ENCODE peak calls at places on chromosomes 3 and 15, in eight cellular contexts. P is neural progenitor cell, Q is GM23338, U is MM.1S, K is GM23248, S is OCI-LY7, F is hepatocyte, N is HCT116. E is an unnamed sample.

GRCh38 chr3:177606891-177607290 is 409.6 kb upstream of the TBL1XR1 start:
- DNase-seq in P (no peak), Q (no peak), U (no peak), K (no peak), S (no peak), F (peak; percentile 46), N (no peak), E (peak; percentile 82)

GRCh38 chr3:182509844-182510460 is 283.4 kb upstream of the ATP11B start:
- DNase-seq in P (no peak), Q (no peak), U (no peak), K (no peak), S (no peak), F (no peak), N (no peak), E (no peak)

GRCh38 chr15:47246317-47246716 is 471.0 kb upstream of the SEMA6D start:
- DNase-seq in P (no peak), Q (no peak), U (no peak), K (no peak), S (no peak), F (no peak), N (no peak), E (peak; percentile 13)

GRCh38 chr3:72754582-72754981 is 93.7 kb downstream of the SHQ1 start:
- DNase-seq in P (no peak), Q (no peak), U (no peak), K (no peak), S (no peak), F (no peak), N (no peak), E (no peak)

GRCh38 chr15:90883971-90884718 is at the start of gene FES:
- DNase-seq in P (peak; percentile 71), Q (peak; percentile 79), U (no peak), K (peak; percentile 53), S (no peak), F (peak; percentile 70), N (no peak), E (no peak)

GRCh38 chr3:71064976-71065763 is 518.4 kb downstream of the FOXP1 start:
- DNase-seq in P (peak; percentile 86), Q (peak; percentile 78), U (peak; percentile 64), K (peak; percentile 68), S (peak; percentile 55), F (peak; percentile 81), N (no peak), E (peak; percentile 48)

GRCh38 chr15:60399931-60400330 is 2.1 kb upstream of the ANXA2 start:
- DNase-seq in P (no peak), Q (no peak), U (no peak), K (peak; percentile 82), S (no peak), F (no peak), N (no peak), E (peak; percentile 83)

GRCh38 chr15:32870240-32871033 is 152.6 kb downstream of the GREM1 start:
- DNase-seq in P (no peak), Q (no peak), U (no peak), K (peak; percentile 90), S (peak; percentile 64), F (no peak), N (peak; percentile 94), E (peak; percentile 77)

GRCh38 chr3:72836923-72837322 is 11.3 kb downstream of the SHQ1 start:
- DNase-seq in P (no peak), Q (no peak), U (no peak), K (peak; percentile 40), S (no peak), F (no peak), N (no peak), E (no peak)

GRCh38 chr15:29089731-29090616 is 179.6 kb downstream of the NSMCE3 start:
- DNase-seq in P (peak; percentile 46), Q (peak; percentile 69), U (no peak), K (no peak), S (no peak), F (no peak), N (no peak), E (no peak)

GRCh38 chr15:89805241-89806216 is 9.1 kb downstream of the ANPEP start:
- DNase-seq in P (no peak), Q (no peak), U (no peak), K (no peak), S (no peak), F (no peak), N (no peak), E (no peak)

DNA sequence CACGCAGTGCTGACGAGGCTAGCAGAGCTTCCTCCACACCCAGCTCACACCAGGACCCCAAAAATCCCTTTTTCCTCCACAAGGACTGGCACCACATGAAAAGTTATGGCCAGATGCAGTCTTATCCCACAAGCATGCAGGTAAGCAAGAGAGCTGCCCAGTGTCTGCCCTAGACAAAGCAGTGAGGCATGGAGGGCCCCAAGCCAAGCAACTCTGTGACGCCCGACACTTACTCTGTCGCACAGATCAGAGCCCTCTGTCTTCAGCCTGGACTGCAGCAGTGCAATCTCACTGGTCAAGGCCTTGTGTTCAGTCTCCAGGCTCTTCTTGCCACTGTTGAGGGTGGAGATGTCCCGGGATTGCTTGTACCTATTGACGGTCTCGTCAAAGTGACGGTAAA is 28.7 kb downstream of the RPN1 start:
- DNase-seq in P (no peak), Q (no peak), U (no peak), K (no peak), S (no peak), F (no peak), N (no peak), E (no peak)
- H3K36me3 ChIP-seq in P (peaks cover 3% of the 10 kb centered on the region), Q (peaks cover 45% of the 10 kb centered on the region), U (peaks cover 21% of the 10 kb centered on the region), K (peaks cover 42% of the 10 kb centered on the region), S (peaks cover 92% of the 10 kb centered on the region), F (no peaks in the 10 kb centered on the region), N (peaks cover 71% of the 10 kb centered on the region), E (peaks cover 65% of the 10 kb centered on the region)

DNA sequence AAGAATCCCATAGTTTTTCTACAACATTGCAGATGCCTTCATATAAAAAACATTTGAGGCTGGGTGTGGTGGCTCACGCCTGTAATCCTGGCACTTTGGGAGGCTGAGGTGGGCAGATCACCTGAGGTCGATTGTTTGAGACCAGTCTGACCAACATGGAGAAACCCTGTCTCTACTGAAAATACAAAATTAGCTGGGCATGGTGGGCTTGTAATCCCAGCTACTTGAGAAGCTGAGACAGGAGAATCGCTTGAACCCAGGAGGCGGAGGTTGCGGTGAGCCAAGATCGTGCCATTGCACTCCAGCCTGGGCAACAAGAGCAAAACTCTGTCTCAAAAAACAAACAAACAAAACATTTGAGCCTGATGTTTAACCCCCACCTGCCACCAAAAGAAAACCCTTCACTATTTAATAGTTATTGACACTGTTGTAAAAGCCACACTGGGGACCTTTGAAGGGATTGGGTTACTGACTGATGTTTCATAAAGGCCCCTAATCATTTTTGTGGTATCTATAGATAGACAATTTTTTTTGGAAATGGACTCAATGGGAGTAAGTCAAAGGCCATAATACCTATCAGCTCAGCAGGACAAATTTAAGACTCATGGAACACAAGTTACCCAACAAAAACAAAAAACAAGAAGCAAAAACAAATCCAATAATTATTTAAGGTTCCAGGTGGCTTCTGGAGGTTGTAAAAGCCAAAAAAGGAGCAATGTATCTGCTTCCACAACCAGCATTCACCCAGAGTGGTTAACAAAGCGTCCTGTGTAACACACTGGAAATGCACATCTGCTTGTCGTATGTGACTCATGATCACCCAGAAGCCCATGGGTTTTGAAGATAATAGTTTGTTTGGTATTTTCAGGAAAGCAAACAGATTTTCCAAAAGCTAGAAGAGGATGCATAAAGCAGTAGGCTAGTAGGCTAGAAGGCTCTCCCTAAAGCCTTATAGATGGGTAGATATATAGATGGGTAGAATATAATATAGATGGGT is 41.2 kb downstream of the CDCP1 start:
- DNase-seq in P (no peak), Q (no peak), U (no peak), K (peak; percentile 81), S (no peak), F (no peak), N (no peak), E (peak; percentile 44)
- TF ChIP-seq EZH2phosphoT487 in P (no peak), Q (no peak), U (no peak), K (no peak), S (no peak), F (no peak), N (no peak), E (no peak)

GRCh38 chr15:84669726-84670125 is 11.7 kb upstream of the NMB start:
- DNase-seq in P (no peak), Q (no peak), U (no peak), K (peak; percentile 93), S (no peak), F (no peak), N (no peak), E (no peak)
- H3K36me3 ChIP-seq in P (peaks cover 7% of the 10 kb centered on the region), Q (peaks cover 49% of the 10 kb centered on the region), U (peaks cover 8% of the 10 kb centered on the region), K (peaks cover 26% of the 10 kb centered on the region), S (peaks cover 67% of the 10 kb centered on the region), F (no peaks in the 10 kb centered on the region), N (peaks cover 35% of the 10 kb centered on the region), E (peaks cover 30% of the 10 kb centered on the region)

GRCh38 chr3:159534496-159534895 is 454.1 kb upstream of the IL12A start:
- DNase-seq in P (no peak), Q (no peak), U (no peak), K (no peak), S (no peak), F (no peak), N (no peak), E (no peak)
- TF ChIP-seq EZH2phosphoT487 in P (no peak), Q (no peak), U (no peak), K (no peak), S (no peak), F (no peak), N (no peak), E (no peak)

GRCh38 chr3:183553263-183554026 is 2.1 kb downstream of the KLHL6 start:
- DNase-seq in P (no peak), Q (no peak), U (peak; percentile 39), K (no peak), S (peak; percentile 61), F (no peak), N (no peak), E (no peak)

GRCh38 chr3:183551930-183552329 is 3.6 kb downstream of the KLHL6 start:
- DNase-seq in P (no peak), Q (no peak), U (peak; percentile 81), K (no peak), S (peak; percentile 78), F (no peak), N (no peak), E (no peak)

GRCh38 chr3:183546625-183547024 is 8.9 kb downstream of the KLHL6 start:
- DNase-seq in P (no peak), Q (no peak), U (no peak), K (no peak), S (no peak), F (no peak), N (no peak), E (no peak)

GRCh38 chr3:183545688-183546087 is 9.8 kb downstream of the KLHL6 start:
- DNase-seq in P (no peak), Q (no peak), U (peak; percentile 5), K (no peak), S (no peak), F (no peak), N (no peak), E (no peak)

DNA sequence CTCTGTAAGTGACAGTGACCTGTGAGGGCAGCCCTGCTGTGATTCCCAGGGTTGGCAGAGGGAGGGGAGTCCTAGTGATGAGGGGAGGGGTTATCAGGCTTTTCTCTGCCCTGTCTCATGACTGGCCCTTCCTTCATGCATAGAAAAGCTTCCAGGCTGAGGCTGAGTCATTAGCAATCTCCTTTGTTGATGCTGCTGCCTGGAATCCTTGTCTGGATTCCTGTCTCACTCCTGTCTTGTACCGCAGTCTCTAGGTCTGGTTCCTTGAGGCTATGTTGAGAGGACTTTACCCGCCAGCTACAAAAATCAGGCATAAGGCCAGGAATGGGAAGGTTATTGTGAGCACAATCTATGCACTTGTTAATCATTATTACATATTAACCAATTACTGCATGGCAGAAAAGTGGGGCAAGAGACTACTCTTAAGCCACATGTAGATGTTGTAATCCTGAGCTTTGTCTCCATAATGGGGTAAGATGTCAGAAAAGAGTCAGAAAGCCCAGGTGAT is 7.2 kb downstream of the KLHL6 start:
- DNase-seq in P (peak; percentile 81), Q (peak; percentile 79), U (no peak), K (peak; percentile 82), S (no peak), F (peak; percentile 84), N (no peak), E (peak; percentile 48)
- H3K36me3 ChIP-seq in P (no peaks in the 10 kb centered on the region), Q (no peaks in the 10 kb centered on the region), U (peaks cover 8% of the 10 kb centered on the region), K (no peaks in the 10 kb centered on the region), S (peaks cover 97% of the 10 kb centered on the region), F (no peaks in the 10 kb centered on the region), N (no peaks in the 10 kb centered on the region), E (no peaks in the 10 kb centered on the region)

GRCh38 chr3:171875923-171876412 is 32.8 kb downstream of the TMEM212 start:
- DNase-seq in P (no peak), Q (no peak), U (no peak), K (peak; percentile 50), S (no peak), F (peak; percentile 21), N (no peak), E (peak; percentile 21)
- TF ChIP-seq EZH2phosphoT487 in P (no peak), Q (no peak), U (no peak), K (no peak), S (no peak), F (no peak), N (no peak), E (no peak)